ENCODE peak calls at places on chromosomes 3 and 15, in seven cellular contexts. One of them, this sample, is unnamed.

GRCh38 chr3:123633530-123633929 is 48.7 kb upstream of the HACD2 start:
- DNase-seq in K562: no peak
- DNase-seq in prostate gland: no peak
- DNase-seq in breast epithelium: no peak
- DNase-seq in transverse colon: no peak
- DNase-seq in sigmoid colon: no peak
- DNase-seq in stomach: no peak
- DNase-seq in this sample: no peak

GRCh38 chr3:147589016-147589415 is 179.9 kb downstream of the ZIC1 start:
- DNase-seq in stomach: no peak
- DNase-seq in transverse colon: no peak
- DNase-seq in sigmoid colon: no peak
- DNase-seq in prostate gland: no peak
- DNase-seq in K562: no peak
- DNase-seq in breast epithelium: no peak
- DNase-seq in this sample: no peak

GRCh38 chr3:9552252-9552999 is 1.2 kb downstream of the LHFPL4 start:
- DNase-seq in K562: peak
- DNase-seq in transverse colon: peak
- DNase-seq in breast epithelium: no peak
- DNase-seq in prostate gland: peak
- DNase-seq in sigmoid colon: no peak
- DNase-seq in stomach: peak
- DNase-seq in this sample: peak

GRCh38 chr3:45218578-45219390 is 7.3 kb downstream of the TMEM158 start:
- DNase-seq in sigmoid colon: no peak
- DNase-seq in breast epithelium: no peak
- DNase-seq in transverse colon: no peak
- DNase-seq in prostate gland: no peak
- DNase-seq in K562: peak
- DNase-seq in stomach: no peak
- DNase-seq in this sample: no peak

GRCh38 chr3:131107637-131108433 is 81.2 kb downstream of the NEK11 start:
- DNase-seq in breast epithelium: no peak
- DNase-seq in K562: no peak
- DNase-seq in prostate gland: no peak
- DNase-seq in sigmoid colon: no peak
- DNase-seq in stomach: no peak
- DNase-seq in transverse colon: no peak
- DNase-seq in this sample: no peak

GRCh38 chr15:52150043-52150825 is 37.7 kb upstream of the BCL2L10 start:
- DNase-seq in breast epithelium: no peak
- DNase-seq in prostate gland: no peak
- DNase-seq in stomach: no peak
- DNase-seq in transverse colon: no peak
- DNase-seq in sigmoid colon: no peak
- DNase-seq in K562: no peak
- DNase-seq in this sample: no peak

GRCh38 chr15:41507820-41508290 is 5.8 kb downstream of the LTK start:
- DNase-seq in prostate gland: no peak
- DNase-seq in stomach: peak
- DNase-seq in sigmoid colon: no peak
- DNase-seq in breast epithelium: peak
- DNase-seq in K562: no peak
- DNase-seq in transverse colon: peak
- DNase-seq in this sample: no peak

GRCh38 chr15:42264790-42265189 is 8.2 kb upstream of the GANC start:
- DNase-seq in stomach: no peak
- DNase-seq in breast epithelium: no peak
- DNase-seq in K562: no peak
- DNase-seq in prostate gland: no peak
- DNase-seq in transverse colon: no peak
- DNase-seq in sigmoid colon: no peak
- DNase-seq in this sample: no peak

GRCh38 chr3:140530603-140531002 is 147.3 kb upstream of the TRIM42 start:
- DNase-seq in K562: no peak
- DNase-seq in prostate gland: no peak
- DNase-seq in sigmoid colon: no peak
- DNase-seq in transverse colon: no peak
- DNase-seq in breast epithelium: no peak
- DNase-seq in stomach: no peak
- DNase-seq in this sample: no peak

GRCh38 chr3:130748520-130748919 is 1.9 kb upstream of the PIK3R4 start:
- DNase-seq in stomach: no peak
- DNase-seq in prostate gland: no peak
- DNase-seq in breast epithelium: no peak
- DNase-seq in transverse colon: no peak
- DNase-seq in sigmoid colon: no peak
- DNase-seq in K562: peak
- DNase-seq in this sample: no peak

GRCh38 chr15:33330931-33331330 is 20.2 kb downstream of the RYR3 start:
- DNase-seq in stomach: no peak
- DNase-seq in K562: no peak
- DNase-seq in breast epithelium: no peak
- DNase-seq in transverse colon: no peak
- DNase-seq in prostate gland: no peak
- DNase-seq in sigmoid colon: no peak
- DNase-seq in this sample: no peak

GRCh38 chr3:47324278-47324865 is 41.6 kb downstream of the KLHL18 start:
- DNase-seq in prostate gland: peak
- DNase-seq in stomach: peak
- DNase-seq in breast epithelium: peak
- DNase-seq in sigmoid colon: peak
- DNase-seq in K562: peak
- DNase-seq in transverse colon: peak
- DNase-seq in this sample: no peak

GRCh38 chr15:41918506-41919126 is 24.8 kb upstream of the SPTBN5 start:
- DNase-seq in sigmoid colon: no peak
- DNase-seq in breast epithelium: no peak
- DNase-seq in transverse colon: no peak
- DNase-seq in stomach: no peak
- DNase-seq in prostate gland: no peak
- DNase-seq in K562: no peak
- DNase-seq in this sample: peak

GRCh38 chr3:182794455-182794773 is 1.1 kb downstream of the ATP11B start:
- DNase-seq in K562: peak
- DNase-seq in breast epithelium: no peak
- DNase-seq in stomach: no peak
- DNase-seq in sigmoid colon: no peak
- DNase-seq in prostate gland: no peak
- DNase-seq in transverse colon: no peak
- DNase-seq in this sample: no peak

GRCh38 chr3:141553055-141553454 is 66.2 kb downstream of the RASA2 start:
- DNase-seq in transverse colon: no peak
- DNase-seq in breast epithelium: no peak
- DNase-seq in prostate gland: no peak
- DNase-seq in K562: no peak
- DNase-seq in sigmoid colon: no peak
- DNase-seq in stomach: no peak
- DNase-seq in this sample: no peak

GRCh38 chr3:71502066-71502465 is 81.5 kb downstream of the FOXP1 start:
- DNase-seq in sigmoid colon: no peak
- DNase-seq in stomach: no peak
- DNase-seq in K562: no peak
- DNase-seq in breast epithelium: no peak
- DNase-seq in prostate gland: no peak
- DNase-seq in transverse colon: no peak
- DNase-seq in this sample: no peak

GRCh38 chr3:64667887-64668581 is 19.8 kb downstream of the ADAMTS9 start:
- DNase-seq in K562: no peak
- DNase-seq in sigmoid colon: peak
- DNase-seq in prostate gland: no peak
- DNase-seq in stomach: no peak
- DNase-seq in breast epithelium: no peak
- DNase-seq in transverse colon: no peak
- DNase-seq in this sample: no peak

GRCh38 chr15:100861511-100861991 is 18.1 kb upstream of the ALDH1A3 start:
- DNase-seq in transverse colon: peak
- DNase-seq in stomach: no peak
- DNase-seq in prostate gland: no peak
- DNase-seq in breast epithelium: peak
- DNase-seq in K562: no peak
- DNase-seq in sigmoid colon: peak
- DNase-seq in this sample: no peak

GRCh38 chr3:50624634-50625033 is 7.7 kb downstream of the MAPKAPK3 start:
- DNase-seq in K562: no peak
- DNase-seq in sigmoid colon: no peak
- DNase-seq in breast epithelium: no peak
- DNase-seq in transverse colon: no peak
- DNase-seq in prostate gland: no peak
- DNase-seq in stomach: no peak
- DNase-seq in this sample: no peak

DNA sequence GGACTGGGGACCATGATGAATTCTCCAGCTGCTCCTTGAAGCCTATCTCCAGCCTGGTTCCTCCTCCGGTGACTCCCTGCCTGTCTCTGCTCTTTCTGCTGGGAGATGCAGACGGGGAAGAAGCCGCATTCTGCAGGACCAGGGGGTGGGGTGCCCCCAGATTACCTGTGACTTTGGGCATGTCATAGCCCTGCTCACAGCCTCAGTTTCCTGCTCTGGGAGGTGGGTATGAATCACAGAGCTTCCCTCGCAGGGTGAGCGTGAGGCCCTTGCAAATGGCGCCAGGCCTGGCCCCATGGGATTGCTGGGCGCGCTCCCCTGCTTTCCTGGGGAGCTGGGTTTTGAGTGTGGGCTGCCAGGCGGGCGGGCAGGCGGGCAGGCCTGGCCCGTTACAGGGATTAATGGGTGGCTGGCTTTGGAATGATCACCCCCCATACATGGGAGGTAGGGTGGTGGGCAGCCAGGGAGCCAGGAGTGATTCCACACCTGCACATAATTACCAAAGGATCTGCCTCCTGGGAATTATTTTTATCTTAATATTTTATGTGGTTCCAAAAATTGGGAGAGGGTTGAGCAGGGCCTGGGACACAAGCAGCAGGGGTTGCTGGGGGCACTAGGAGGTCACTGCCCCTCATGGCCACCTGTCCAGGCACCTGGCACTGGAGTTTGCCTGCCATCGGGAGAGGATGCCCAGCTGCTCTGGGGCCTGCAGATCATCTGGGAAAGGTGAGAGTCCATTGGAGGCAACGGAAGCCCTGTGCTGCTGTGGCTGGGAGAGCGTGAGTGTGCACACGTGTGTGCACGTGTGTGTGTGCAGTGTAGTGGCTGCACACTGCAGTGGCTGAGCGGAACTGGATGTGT is 106.8 kb downstream of the WNT7A start:
- DNase-seq in transverse colon: no peak
- DNase-seq in prostate gland: no peak
- DNase-seq in breast epithelium: no peak
- DNase-seq in stomach: peak
- DNase-seq in K562: no peak
- DNase-seq in sigmoid colon: no peak
- DNase-seq in this sample: no peak
- TF ChIP-seq POLR2A in transverse colon: no peak
- TF ChIP-seq POLR2A in prostate gland: no peak
- TF ChIP-seq POLR2A in breast epithelium: no peak
- TF ChIP-seq POLR2A in stomach: no peak
- TF ChIP-seq POLR2A in K562: no peak
- TF ChIP-seq POLR2A in sigmoid colon: no peak
- TF ChIP-seq POLR2A in this sample: no peak

GRCh38 chr3:126287171-126287535 is 70.1 kb downstream of the KLF15 start:
- DNase-seq in K562: no peak
- DNase-seq in transverse colon: no peak
- DNase-seq in prostate gland: no peak
- DNase-seq in stomach: no peak
- DNase-seq in breast epithelium: no peak
- DNase-seq in sigmoid colon: no peak
- DNase-seq in this sample: no peak
- H3K4me3 ChIP-seq in K562: no peak
- H3K4me3 ChIP-seq in transverse colon: peak
- H3K4me3 ChIP-seq in prostate gland: peak
- H3K4me3 ChIP-seq in stomach: peak
- H3K4me3 ChIP-seq in breast epithelium: peak
- H3K4me3 ChIP-seq in sigmoid colon: peak
- H3K4me3 ChIP-seq in this sample: no peak

DNA sequence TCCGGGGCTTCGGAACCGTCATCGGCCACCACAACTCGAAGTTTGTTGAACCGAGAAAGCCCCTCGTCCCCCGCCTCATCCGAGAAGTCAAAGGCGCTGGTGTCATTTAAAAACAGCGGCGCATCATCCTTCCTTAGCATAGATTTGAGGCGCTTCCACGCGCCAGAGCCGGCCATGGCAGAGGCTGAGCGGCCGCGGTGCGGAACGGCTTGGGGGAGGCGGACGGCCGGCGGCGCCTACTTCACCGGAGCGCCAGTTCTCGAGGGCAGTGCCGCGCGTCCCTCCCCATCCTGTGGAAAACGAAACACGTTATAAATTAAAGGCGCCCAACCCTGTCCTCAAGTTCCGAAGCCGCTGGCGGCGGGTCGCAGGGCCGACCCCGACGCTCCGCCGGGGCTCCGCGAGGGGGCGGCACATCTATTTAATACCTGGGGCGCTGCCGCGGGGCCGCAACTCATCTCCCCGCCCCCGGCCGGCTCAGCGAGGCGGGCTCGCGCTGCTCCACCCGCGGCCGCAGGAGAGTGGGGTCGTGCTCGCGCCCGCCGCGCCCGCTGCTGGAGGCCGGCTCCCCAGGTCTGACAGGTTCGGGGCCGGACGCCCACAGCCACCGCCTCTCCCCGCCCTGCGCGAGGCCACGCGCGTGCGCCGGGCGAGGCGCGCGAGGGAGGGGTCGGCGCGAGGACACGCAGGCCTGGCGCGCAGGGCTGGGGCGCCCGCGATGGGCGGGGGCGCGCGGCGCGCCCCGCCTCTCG is at the start of gene SLC30A4:
- DNase-seq in transverse colon: peak
- DNase-seq in K562: peak
- DNase-seq in stomach: peak
- DNase-seq in breast epithelium: peak
- DNase-seq in sigmoid colon: peak
- DNase-seq in prostate gland: peak
- DNase-seq in this sample: peak
- TF ChIP-seq POLR2AphosphoS5 in transverse colon: peak
- TF ChIP-seq POLR2AphosphoS5 in K562: no peak
- TF ChIP-seq POLR2AphosphoS5 in stomach: no peak
- TF ChIP-seq POLR2AphosphoS5 in breast epithelium: no peak
- TF ChIP-seq POLR2AphosphoS5 in sigmoid colon: no peak
- TF ChIP-seq POLR2AphosphoS5 in prostate gland: no peak
- TF ChIP-seq POLR2AphosphoS5 in this sample: peak

DNA sequence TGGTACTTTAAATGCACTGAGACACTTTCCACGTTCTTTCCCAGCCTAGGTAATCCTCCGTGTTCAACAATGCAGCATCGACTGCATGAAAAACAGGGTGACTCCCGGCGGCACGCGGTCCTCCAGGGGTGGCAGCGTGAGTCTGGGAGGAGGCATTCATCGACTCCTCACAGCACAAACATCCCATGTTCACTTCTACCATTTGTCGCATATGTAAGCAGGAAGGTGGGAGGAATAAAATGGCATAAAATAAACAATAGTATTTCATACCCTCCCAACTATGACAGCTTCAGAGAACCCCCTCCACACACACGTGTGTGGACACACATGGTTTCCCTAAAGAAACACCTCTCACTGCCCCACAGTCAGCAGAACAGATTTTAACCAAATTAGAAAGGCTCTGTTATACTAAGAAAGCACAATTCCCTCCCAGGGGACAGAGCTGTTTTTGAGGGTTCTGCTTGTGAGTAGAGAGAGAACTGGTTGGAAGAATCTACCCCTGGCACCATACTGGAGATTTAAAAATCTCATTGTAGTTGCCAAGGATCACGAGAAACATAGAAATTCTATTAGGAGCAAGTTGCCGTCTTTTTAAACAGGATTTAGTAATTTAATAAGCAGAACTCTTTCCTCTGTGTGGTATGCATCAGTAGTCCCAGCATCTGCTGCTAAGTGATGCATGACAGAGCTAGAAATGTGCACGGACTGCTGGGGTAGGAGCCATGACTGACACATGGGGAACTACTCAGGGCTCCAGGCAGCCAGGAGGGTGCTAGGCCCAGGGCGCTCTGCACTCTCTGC is 6.0 kb downstream of the FAM43A start:
- DNase-seq in stomach: peak
- DNase-seq in sigmoid colon: no peak
- DNase-seq in K562: no peak
- DNase-seq in transverse colon: no peak
- DNase-seq in prostate gland: no peak
- DNase-seq in breast epithelium: no peak
- DNase-seq in this sample: peak
- TF ChIP-seq POLR2A in stomach: no peak
- TF ChIP-seq POLR2A in sigmoid colon: no peak
- TF ChIP-seq POLR2A in K562: no peak
- TF ChIP-seq POLR2A in transverse colon: no peak
- TF ChIP-seq POLR2A in prostate gland: no peak
- TF ChIP-seq POLR2A in breast epithelium: no peak
- TF ChIP-seq POLR2A in this sample: no peak

This sample was measured in spleen.